ENCODE peak calls at places on chromosomes 7 and 10, in eight cellular contexts. J, A, Q, Z, W, X, V and C are unnamed samples.
A peak's percentile ranks its signal among the peaks of the same experiment; 100 is the strongest.

GRCh38 chr7:155733582-155734444 is 78.5 kb downstream of the SHH start:
- DNase-seq in J (no peak), A (no peak), Q (no peak), Z (no peak), W (no peak), X (no peak), V (no peak), C (no peak)

GRCh38 chr7:33807779-33808482 is 97.4 kb upstream of the BMPER start:
- DNase-seq in J (no peak), A (no peak), Q (peak; percentile 74), Z (no peak), W (peak; percentile 94), X (peak; percentile 43), V (no peak), C (peak; percentile 72)

GRCh38 chr10:6465854-6466524 is 114.1 kb downstream of the PRKCQ start:
- DNase-seq in J (no peak), A (no peak), Q (no peak), Z (no peak), W (no peak), X (no peak), V (no peak), C (no peak)

GRCh38 chr7:36129048-36129534 is 24.0 kb upstream of the EEPD1 start:
- DNase-seq in J (no peak), A (peak; percentile 82), Q (peak; percentile 55), Z (no peak), W (peak; percentile 72), X (no peak), V (no peak), C (no peak)

GRCh38 chr10:114174462-114175190 is 623 bp upstream of the CCDC186 start:
- DNase-seq in J (peak; percentile 3), A (no peak), Q (peak; percentile 39), Z (peak; percentile 53), W (peak; percentile 56), X (no peak), V (peak; percentile 66), C (peak; percentile 52)

GRCh38 chr10:72258617-72259016 is 15.1 kb upstream of the DDIT4 start:
- DNase-seq in J (no peak), A (no peak), Q (no peak), Z (no peak), W (no peak), X (no peak), V (no peak), C (no peak)

GRCh38 chr7:8386926-8387550 is 46.4 kb upstream of the NXPH1 start:
- DNase-seq in J (no peak), A (no peak), Q (no peak), Z (no peak), W (no peak), X (no peak), V (no peak), C (no peak)

GRCh38 chr7:28738384-28738783 is 219.7 kb downstream of the TRIL start:
- DNase-seq in J (no peak), A (no peak), Q (peak; percentile 11), Z (no peak), W (peak; percentile 40), X (no peak), V (no peak), C (no peak)

GRCh38 chr7:154906201-154906600 is 96.7 kb downstream of the PAXIP1 start:
- DNase-seq in J (no peak), A (no peak), Q (no peak), Z (no peak), W (no peak), X (no peak), V (no peak), C (no peak)

GRCh38 chr7:135718794-135719436 is 9.1 kb downstream of the SLC13A4 start:
- DNase-seq in J (no peak), A (no peak), Q (no peak), Z (no peak), W (no peak), X (peak; percentile 47), V (no peak), C (no peak)

GRCh38 chr7:99008181-99008631 is 129.9 kb downstream of the TRRAP start:
- DNase-seq in J (no peak), A (no peak), Q (no peak), Z (peak; percentile 10), W (no peak), X (no peak), V (peak; percentile 24), C (no peak)

GRCh38 chr10:13816195-13816926 is 229.6 kb downstream of the PRPF18 start:
- DNase-seq in J (peak; percentile 90), A (no peak), Q (peak; percentile 95), Z (peak; percentile 22), W (peak; percentile 58), X (no peak), V (no peak), C (no peak)

GRCh38 chr10:73169320-73169719 is 1.4 kb downstream of the FAM149B1 start:
- DNase-seq in J (no peak), A (no peak), Q (no peak), Z (no peak), W (no peak), X (no peak), V (no peak), C (no peak)

GRCh38 chr7:148337166-148337565 is 253.4 kb upstream of the C7orf33 start:
- DNase-seq in J (no peak), A (no peak), Q (no peak), Z (no peak), W (no peak), X (no peak), V (no peak), C (no peak)

GRCh38 chr10:132987671-132988571 is 45.6 kb upstream of the CFAP46 start:
- DNase-seq in J (peak; percentile 74), A (no peak), Q (peak; percentile 87), Z (no peak), W (peak; percentile 59), X (no peak), V (peak; percentile 61), C (peak; percentile 39)

DNA sequence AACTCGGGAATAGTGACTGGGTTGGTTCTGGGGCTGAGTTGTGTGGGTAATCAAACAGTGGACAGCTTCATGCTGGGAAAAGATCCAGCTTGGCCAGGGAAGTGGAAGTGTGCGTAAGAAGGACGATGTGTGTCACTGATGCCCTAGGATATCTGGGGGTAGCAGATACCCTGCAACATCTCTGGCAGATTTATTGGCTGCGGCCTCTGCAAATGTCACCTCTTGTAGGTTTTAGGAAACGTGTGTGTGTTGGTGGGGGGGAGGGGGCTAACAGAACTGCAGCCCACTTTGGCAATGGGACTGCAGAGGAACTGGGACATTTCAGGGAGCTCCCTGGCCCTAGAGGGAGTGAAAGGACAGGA is 965 bp upstream of the AGAP3 start:
- DNase-seq in J (no peak), A (no peak), Q (no peak), Z (no peak), W (no peak), X (no peak), V (no peak), C (no peak)
- H3K4me3 ChIP-seq in J (peak overlapping the region; percentile 66), A (peak overlapping the region; percentile 93), Q (no peak overlapping the region), Z (no peak overlapping the region), W (no peak overlapping the region), X (peak overlapping the region; percentile 49), V (no peak overlapping the region), C (peak overlapping the region; percentile 77)

DNA sequence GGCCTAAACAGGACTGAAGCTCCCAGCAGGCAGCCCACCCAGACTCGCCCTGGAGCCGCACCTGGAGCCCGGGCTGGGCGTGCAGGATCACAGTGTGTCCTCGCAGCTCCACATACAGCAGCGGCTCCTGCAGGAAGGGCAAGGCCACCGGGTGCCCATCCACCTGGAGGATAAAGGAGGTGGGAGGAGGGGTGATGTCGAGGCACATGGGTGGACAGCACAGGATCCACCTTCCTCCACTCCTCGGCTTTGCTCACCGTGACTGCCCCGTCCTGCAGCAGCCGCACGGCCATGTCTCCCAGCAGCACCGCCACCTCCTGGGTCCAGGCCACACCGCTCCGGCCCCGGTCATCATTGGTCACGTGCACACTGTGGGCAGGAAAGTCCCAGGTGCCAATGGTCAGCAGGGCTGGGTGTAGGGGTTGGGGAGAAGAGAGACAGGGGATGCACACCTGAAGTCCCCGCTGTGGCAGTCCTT is 16.8 kb downstream of the ATP6V1F start:
- DNase-seq in J (no peak), A (no peak), Q (no peak), Z (no peak), W (no peak), X (no peak), V (peak; percentile 49), C (no peak)
- H3K4me3 ChIP-seq in J (no peak overlapping the region), A (no peak overlapping the region), Q (no peak overlapping the region), Z (no peak overlapping the region), W (no peak overlapping the region), X (no peak overlapping the region), V (no peak overlapping the region), C (no peak overlapping the region)

DNA sequence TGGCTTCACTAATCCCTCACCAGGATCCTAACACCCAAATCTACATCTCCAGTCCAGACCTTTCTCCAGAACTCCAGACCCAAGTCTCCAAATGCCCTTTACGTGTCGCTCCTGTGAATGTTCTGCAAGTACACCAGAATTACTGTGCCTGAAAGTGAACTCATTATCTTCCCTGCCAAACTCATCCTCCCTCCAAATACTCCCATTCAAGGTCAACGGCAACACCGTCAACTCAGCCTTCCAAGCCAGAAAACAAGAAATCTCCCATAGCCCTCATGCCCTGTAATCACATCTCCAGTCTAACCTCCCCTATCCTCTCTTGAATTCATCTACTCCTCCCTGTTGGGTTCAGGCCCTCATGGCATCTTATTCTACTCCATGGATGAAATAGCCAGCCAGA is 12.3 kb downstream of the CREB3L2 start:
- DNase-seq in J (no peak), A (no peak), Q (peak; percentile 4), Z (peak; percentile 8), W (no peak), X (no peak), V (no peak), C (no peak)
- H3K4me3 ChIP-seq in J (no peak overlapping the region), A (no peak overlapping the region), Q (no peak overlapping the region), Z (no peak overlapping the region), W (no peak overlapping the region), X (no peak overlapping the region), V (no peak overlapping the region), C (no peak overlapping the region)

DNA sequence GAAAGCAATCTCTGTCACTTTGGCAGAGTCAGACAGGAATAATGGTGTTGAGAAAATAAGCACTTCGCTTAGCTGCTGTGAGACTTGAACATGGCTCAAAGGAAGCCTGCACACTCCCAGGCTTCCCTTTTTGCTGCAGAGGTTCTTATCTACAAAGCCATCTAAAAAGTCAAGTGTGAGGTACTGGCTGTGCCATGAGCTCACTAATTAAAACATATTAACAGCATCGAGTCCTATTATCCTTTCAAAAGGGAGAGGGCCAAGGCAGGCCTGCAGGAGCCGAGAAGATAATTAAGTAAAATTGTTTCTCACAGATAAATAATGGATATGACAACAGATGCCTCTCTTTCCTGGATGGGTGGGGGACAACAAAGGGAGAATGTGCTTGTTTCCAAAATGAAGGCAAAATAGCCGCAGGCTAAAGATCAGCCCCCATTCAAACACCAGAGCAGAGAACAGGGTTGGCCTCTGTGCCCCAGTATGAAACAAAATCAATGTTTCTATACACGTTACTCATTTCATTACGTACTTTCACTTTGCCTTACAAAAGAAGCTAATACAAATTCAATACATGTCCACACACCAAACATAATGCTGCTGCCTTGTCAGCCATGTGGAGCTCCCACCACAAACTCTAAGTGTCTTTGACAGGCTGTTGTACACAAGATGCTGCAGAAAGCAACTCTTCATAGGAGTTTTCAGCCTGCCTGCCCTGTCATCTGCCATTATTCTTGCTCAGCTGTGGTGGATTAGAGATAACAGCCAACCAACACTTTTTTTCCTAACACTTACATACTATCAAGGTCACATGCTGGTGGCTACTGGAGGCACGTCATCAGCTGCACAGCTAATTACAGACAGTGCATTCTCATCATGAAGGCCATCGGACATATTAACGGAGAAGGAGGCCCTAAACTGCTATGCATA is 55.3 kb downstream of the ELAPOR2 start:
- DNase-seq in J (no peak), A (no peak), Q (no peak), Z (no peak), W (no peak), X (peak; percentile 59), V (no peak), C (no peak)
- H3K4me3 ChIP-seq in J (no peak overlapping the region), A (no peak overlapping the region), Q (no peak overlapping the region), Z (no peak overlapping the region), W (no peak overlapping the region), X (no peak overlapping the region), V (no peak overlapping the region), C (no peak overlapping the region)